ENCODE peak calls at places on chromosome 6, in seven cellular contexts. M is HepG2, J is HCT116, T is GM12878, E is K562, A is T47D, P is SK-N-SH. H is an unnamed sample.

GRCh38 chr6:108556864-108557493 is 3.7 kb upstream of the FOXO3 start:
- DNase-seq in M (no peak), J (no peak), T (no peak), E (no peak), A (no peak), P (no peak), H (no peak)

GRCh38 chr6:15539722-15540270 is 123.0 kb downstream of the DTNBP1 start:
- DNase-seq in M (no peak), J (no peak), T (no peak), E (no peak), A (no peak), P (no peak), H (no peak)

GRCh38 chr6:14903176-14904088 is 342.4 kb upstream of the JARID2 start:
- DNase-seq in M (no peak), J (no peak), T (no peak), E (no peak), A (no peak), P (no peak), H (no peak)

GRCh38 chr6:2978923-2979322 is 7.6 kb upstream of the SERPINB6 start:
- DNase-seq in M (no peak), J (no peak), T (no peak), E (no peak), A (no peak), P (no peak), H (no peak)

GRCh38 chr6:47044418-47044817 is 2.3 kb upstream of the ADGRF1 start:
- DNase-seq in M (no peak), J (peak), T (no peak), E (no peak), A (no peak), P (no peak), H (no peak)

GRCh38 chr6:150346346-150346745 is 22.5 kb upstream of the IYD start:
- DNase-seq in M (no peak), J (no peak), T (no peak), E (no peak), A (no peak), P (no peak), H (no peak)

GRCh38 chr6:116971959-116972358 is 94.9 kb downstream of the RFX6 start:
- DNase-seq in M (peak), J (peak), T (no peak), E (peak), A (no peak), P (peak), H (no peak)

GRCh38 chr6:56513631-56514030 is 129.1 kb downstream of the DST start:
- DNase-seq in M (no peak), J (no peak), T (no peak), E (no peak), A (no peak), P (no peak), H (no peak)

GRCh38 chr6:83055366-83055964 is 10.2 kb downstream of the UBE3D start:
- DNase-seq in M (peak), J (peak), T (no peak), E (peak), A (peak), P (peak), H (peak)

GRCh38 chr6:149545258-149545753 is 537 bp downstream of the PPIL4 start:
- DNase-seq in M (peak), J (no peak), T (no peak), E (peak), A (no peak), P (peak), H (no peak)

GRCh38 chr6:35294308-35294945 is 3.2 kb upstream of the DEF6 start:
- DNase-seq in M (peak), J (peak), T (no peak), E (peak), A (peak), P (peak), H (no peak)

GRCh38 chr6:56242343-56242742 is 5.0 kb downstream of the COL21A1 start:
- DNase-seq in M (no peak), J (no peak), T (no peak), E (no peak), A (no peak), P (no peak), H (no peak)

GRCh38 chr6:39189131-39189530 is 40.1 kb downstream of the KCNK5 start:
- DNase-seq in M (no peak), J (no peak), T (no peak), E (no peak), A (no peak), P (no peak), H (no peak)

GRCh38 chr6:39190545-39191235 is 38.6 kb downstream of the KCNK5 start:
- DNase-seq in M (no peak), J (no peak), T (no peak), E (no peak), A (no peak), P (no peak), H (no peak)

GRCh38 chr6:39191236-39191930 is 37.9 kb downstream of the KCNK5 start:
- DNase-seq in M (no peak), J (no peak), T (no peak), E (no peak), A (no peak), P (no peak), H (no peak)

GRCh38 chr6:39188577-39188976 is 40.7 kb downstream of the KCNK5 start:
- DNase-seq in M (no peak), J (no peak), T (no peak), E (peak), A (no peak), P (no peak), H (no peak)

GRCh38 chr6:39189915-39190544 is 39.2 kb downstream of the KCNK5 start:
- DNase-seq in M (peak), J (no peak), T (no peak), E (peak), A (peak), P (peak), H (peak)
- TF ChIP-seq JUND in M (no peak), J (no peak), T (no peak), E (no peak), A (no peak), P (no peak), H (no peak)

DNA sequence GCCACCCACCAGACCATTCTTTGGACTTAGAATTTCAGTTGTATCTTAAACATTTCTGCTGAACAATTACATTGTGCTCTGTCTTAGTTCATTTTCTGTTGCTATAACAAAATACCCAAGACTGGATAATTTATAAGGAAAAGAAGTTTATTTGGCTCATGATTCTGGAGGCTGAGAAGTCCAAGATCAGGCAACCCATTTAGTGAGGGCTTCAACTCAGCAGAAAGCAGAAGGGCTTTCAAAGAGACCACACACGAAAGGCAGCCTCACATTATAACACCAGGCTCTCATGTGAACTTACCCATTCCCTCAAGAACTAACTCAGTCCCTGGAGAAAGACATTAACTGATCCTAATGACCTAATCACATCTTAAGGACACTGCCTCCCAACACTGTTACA is 399.8 kb upstream of the SOX4 start:
- DNase-seq in M (no peak), J (no peak), T (no peak), E (no peak), A (no peak), P (no peak), H (no peak)
- TF ChIP-seq JUND in M (no peak), J (no peak), T (no peak), E (no peak), A (no peak), P (no peak), H (no peak)

GRCh38 chr6:165899592-165899991 is 236.6 kb upstream of the PDE10A start:
- DNase-seq in M (no peak), J (no peak), T (no peak), E (no peak), A (no peak), P (no peak), H (no peak)
- TF ChIP-seq JUND in M (no peak), J (no peak), T (no peak), E (no peak), A (no peak), P (no peak), H (no peak)

DNA sequence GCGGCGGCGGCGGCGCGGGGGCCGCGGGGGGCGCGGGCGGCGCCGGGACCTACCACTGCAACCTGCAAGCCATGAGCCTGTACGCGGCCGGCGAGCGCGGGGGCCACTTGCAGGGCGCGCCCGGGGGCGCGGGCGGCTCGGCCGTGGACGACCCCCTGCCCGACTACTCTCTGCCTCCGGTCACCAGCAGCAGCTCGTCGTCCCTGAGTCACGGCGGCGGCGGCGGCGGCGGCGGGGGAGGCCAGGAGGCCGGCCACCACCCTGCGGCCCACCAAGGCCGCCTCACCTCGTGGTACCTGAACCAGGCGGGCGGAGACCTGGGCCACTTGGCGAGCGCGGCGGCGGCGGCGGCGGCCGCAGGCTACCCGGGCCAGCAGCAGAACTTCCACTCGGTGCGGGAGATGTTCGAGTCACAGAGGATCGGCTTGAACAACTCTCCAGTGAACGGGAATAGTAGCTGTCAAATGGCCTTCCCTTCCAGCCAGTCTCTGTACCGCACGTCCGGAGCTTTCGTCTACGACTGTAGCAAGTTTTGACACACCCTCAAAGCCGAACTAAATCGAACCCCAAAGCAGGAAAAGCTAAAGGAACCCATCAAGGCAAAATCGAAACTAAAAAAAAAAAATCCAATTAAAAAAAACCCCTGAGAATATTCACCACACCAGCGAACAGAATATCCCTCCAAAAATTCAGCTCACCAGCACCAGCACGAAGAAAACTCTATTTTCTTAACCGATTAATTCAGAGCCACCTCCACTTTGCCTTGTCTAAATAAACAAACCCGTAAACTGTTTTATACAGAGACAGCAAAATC is 2.1 kb downstream of the FOXC1 start:
- DNase-seq in M (peak), J (no peak), T (no peak), E (no peak), A (no peak), P (no peak), H (no peak)
- TF ChIP-seq JUND in M (no peak), J (no peak), T (no peak), E (no peak), A (no peak), P (no peak), H (no peak)

DNA sequence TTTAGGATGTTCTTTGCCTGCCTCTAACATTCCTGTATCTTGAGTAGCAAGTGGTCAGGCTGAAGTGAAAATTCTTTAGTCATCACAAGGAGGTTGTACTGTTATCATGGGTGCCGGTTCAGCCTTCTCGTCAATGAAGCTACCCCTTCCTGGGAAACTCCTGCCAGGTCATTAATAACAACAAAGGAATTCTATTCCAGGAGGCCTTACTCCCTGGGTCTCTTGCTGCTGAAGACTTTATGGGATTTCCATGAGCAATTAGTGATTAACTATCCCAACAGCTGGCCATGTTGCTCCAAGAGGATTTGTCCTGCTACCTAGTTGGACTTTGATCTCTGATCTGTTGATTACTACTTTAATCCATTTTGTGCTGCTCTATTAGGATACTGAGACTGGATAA is 62.7 kb upstream of the ELOVL5 start:
- DNase-seq in M (no peak), J (no peak), T (no peak), E (no peak), A (no peak), P (no peak), H (no peak)
- TF ChIP-seq JUND in M (no peak), J (no peak), T (no peak), E (no peak), A (no peak), P (no peak), H (no peak)

DNA sequence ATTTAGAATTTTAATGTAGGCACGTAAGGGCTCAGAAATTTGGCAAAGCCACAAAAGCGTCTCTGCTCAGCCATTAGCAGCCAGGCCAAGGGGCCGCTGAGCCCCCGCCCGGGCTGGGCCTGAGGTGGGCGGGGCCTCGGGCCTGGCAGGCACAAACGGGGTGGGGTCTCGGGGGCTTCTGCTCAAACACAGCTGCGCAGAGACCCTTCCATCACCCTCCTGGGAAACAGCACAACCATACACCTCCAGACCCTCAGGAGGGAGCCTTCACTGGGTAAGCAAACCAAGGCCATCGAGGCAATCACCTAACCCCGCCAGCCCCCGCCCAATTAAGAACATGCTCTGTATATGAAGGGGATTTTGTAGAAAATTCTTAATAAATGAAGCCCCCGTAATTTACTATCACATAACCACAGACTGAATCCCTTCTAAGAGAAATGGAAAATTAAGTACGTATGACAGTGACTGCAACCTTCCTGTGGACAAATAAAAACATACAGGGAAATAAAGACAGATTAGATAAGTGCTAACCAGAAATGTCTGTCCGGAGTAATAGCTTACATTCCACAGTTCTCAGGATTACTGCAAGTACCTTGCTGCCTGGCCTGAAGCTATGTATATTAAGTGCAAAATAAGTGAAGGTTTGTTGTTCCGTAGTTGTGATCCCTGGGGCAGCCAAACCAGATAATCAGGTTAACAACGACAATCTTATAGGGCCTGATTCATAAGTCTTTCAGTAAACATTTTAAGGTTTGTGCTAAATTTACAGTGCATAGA is 3.0 kb downstream of the NEDD9 start:
- DNase-seq in M (no peak), J (no peak), T (no peak), E (no peak), A (no peak), P (no peak), H (peak)
- TF ChIP-seq JUND in M (no peak), J (no peak), T (no peak), E (no peak), A (no peak), P (no peak), H (no peak)

GRCh38 chr6:31336872-31337496 is 20.0 kb downstream of the HLA-B start:
- DNase-seq in M (no peak), J (peak), T (no peak), E (no peak), A (no peak), P (no peak), H (no peak)

GRCh38 chr6:31328355-31328960 is 28.5 kb downstream of the HLA-B start:
- DNase-seq in M (no peak), J (no peak), T (no peak), E (no peak), A (no peak), P (no peak), H (no peak)

DNA sequence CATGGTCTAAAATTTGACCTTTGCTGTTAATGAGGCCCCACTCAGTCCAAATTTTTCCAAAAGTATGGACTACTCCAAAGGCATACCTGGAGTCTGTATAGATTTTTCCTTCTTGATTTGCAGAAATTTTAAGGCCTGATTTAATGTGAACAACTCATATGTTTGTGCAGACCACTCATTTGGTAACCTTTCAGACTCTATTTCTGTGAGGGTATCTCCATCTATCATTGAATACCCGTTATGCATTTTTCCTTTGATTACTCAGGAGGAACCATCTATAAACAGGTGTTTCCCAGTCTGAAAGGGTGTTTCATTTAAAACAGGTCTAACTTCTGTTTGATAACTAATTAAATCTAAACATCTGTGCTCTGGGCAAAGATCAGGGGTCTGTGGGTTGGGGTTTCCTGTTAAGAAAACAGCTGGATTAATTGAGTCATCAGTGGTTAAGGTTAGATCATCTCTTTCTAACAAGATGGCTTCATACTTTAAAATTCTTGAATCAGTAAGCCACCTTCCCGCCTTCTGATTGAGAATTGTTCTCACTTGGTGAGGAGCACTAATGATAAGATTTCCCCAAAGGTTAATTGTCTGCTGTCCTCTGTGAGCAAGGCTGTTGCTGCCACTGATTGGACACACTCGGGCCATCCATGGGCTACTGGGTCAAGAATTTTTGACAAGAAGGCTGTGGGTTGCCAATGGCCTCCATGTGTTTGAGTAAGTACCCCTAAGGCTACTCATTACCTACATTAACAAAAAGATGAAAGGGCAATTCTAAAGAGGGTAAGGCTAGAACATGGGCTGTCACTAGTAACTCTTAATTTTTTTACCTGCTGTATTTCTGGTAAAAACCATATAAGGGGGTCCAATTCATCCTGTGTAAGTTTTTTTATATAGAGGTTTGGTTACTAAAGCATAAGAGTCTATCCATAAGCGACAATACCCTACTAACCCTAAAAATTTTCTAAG is 24.1 kb downstream of the HLA-B start:
- DNase-seq in M (no peak), J (no peak), T (no peak), E (no peak), A (no peak), P (no peak), H (no peak)
- TF ChIP-seq JUND in M (no peak), J (no peak), T (no peak), E (no peak), A (no peak), P (no peak), H (no peak)